ENCODE peak calls at places on chromosomes 12 and 14, in five cellular contexts. L is aorta, N is SK-N-SH, J is lower lobe of right lung, Z is left lung. W is an unnamed sample.

GRCh38 chr12:58453306-58453705 is 467.0 kb downstream of the LRIG3 start:
- DNase-seq in L (no peak), Z (no peak), J (no peak), N (no peak), W (no peak)

GRCh38 chr14:77124345-77125274 is 17.0 kb downstream of the ZDHHC22 start:
- DNase-seq in Z (peak), J (peak), N (peak), L (peak), W (no peak)

GRCh38 chr14:23881292-23881691 is 72.3 kb upstream of the DHRS4 start:
- DNase-seq in J (no peak), L (no peak), N (no peak), Z (no peak), W (no peak)

GRCh38 chr14:104195854-104196253 is 57.5 kb downstream of the KIF26A start:
- DNase-seq in Z (peak), N (no peak), J (no peak), L (no peak), W (no peak)

GRCh38 chr14:32709072-32709471 is 229.6 kb upstream of the NPAS3 start:
- DNase-seq in N (no peak), Z (no peak), J (no peak), L (no peak), W (no peak)

GRCh38 chr12:69527506-69528272 is 57.5 kb downstream of the FRS2 start:
- DNase-seq in Z (no peak), L (no peak), J (no peak), N (no peak), W (no peak)

GRCh38 chr14:75306917-75307699 is 28.5 kb downstream of the FOS start:
- DNase-seq in L (no peak), J (no peak), Z (no peak), N (peak), W (no peak)

GRCh38 chr14:52618602-52619001 is 66.0 kb downstream of the GPR137C start:
- DNase-seq in L (no peak), Z (no peak), J (no peak), N (no peak), W (no peak)

GRCh38 chr14:103317251-103317650 is 16.8 kb upstream of the EIF5 start:
- DNase-seq in L (no peak), J (no peak), Z (no peak), N (no peak), W (peak)

GRCh38 chr12:107762874-107763273 is 1.9 kb upstream of the PRDM4 start:
- DNase-seq in Z (no peak), N (no peak), J (no peak), L (no peak), W (no peak)

GRCh38 chr12:47905313-47905730 is 528 bp upstream of the VDR start:
- DNase-seq in L (peak), Z (peak), J (peak), N (peak), W (peak)

GRCh38 chr14:80202888-80203562 is 8.3 kb downstream of the DIO2 start:
- DNase-seq in Z (peak), L (no peak), J (no peak), N (peak), W (peak)

GRCh38 chr14:89661392-89661791 is 244.4 kb upstream of the FOXN3 start:
- DNase-seq in J (no peak), L (no peak), Z (no peak), N (no peak), W (no peak)

GRCh38 chr12:6771091-6771495 is 1.2 kb upstream of the LAG3 start:
- DNase-seq in Z (no peak), N (no peak), J (no peak), L (no peak), W (no peak)

GRCh38 chr14:93173943-93174395 is 10.7 kb downstream of the MOAP1 start:
- DNase-seq in N (peak), Z (peak), J (no peak), L (no peak), W (peak)

GRCh38 chr14:34843011-34843554 is 32.1 kb downstream of the BAZ1A start:
- DNase-seq in Z (no peak), N (peak), J (no peak), L (no peak), W (peak)

GRCh38 chr12:89829434-89829975 is 120.9 kb upstream of the ATP2B1 start:
- DNase-seq in J (no peak), L (no peak), N (no peak), Z (no peak), W (no peak)

GRCh38 chr14:28766505-28767238 is at the start of gene FOXG1:
- DNase-seq in N (peak), Z (no peak), L (no peak), J (peak), W (no peak)

GRCh38 chr14:69924181-69924580 is 45.0 kb downstream of the SMOC1 start:
- DNase-seq in J (no peak), L (no peak), Z (no peak), N (no peak), W (no peak)

GRCh38 chr12:75374971-75375370 is 15.9 kb upstream of the GLIPR1L2 start:
- DNase-seq in N (no peak), L (no peak), Z (no peak), J (no peak), W (no peak)

GRCh38 chr14:64993263-64993662 is 6.6 kb downstream of the FNTB start:
- DNase-seq in N (no peak), L (no peak), Z (no peak), J (no peak), W (no peak)

GRCh38 chr14:95536036-95536577 is 1.3 kb downstream of the GLRX5 start:
- DNase-seq in Z (no peak), L (no peak), J (no peak), N (no peak), W (no peak)

GRCh38 chr12:10031771-10032175 is 1.3 kb downstream of the CLEC9A start:
- DNase-seq in N (no peak), Z (no peak), L (no peak), J (no peak), W (no peak)

GRCh38 chr12:47813491-47814196 is 6.1 kb downstream of the HDAC7 start:
- DNase-seq in J (no peak), Z (no peak), L (no peak), N (no peak), W (no peak)

GRCh38 chr14:59098377-59098776 is 90.1 kb upstream of the DAAM1 start:
- DNase-seq in J (no peak), L (no peak), Z (no peak), N (no peak), W (peak)

GRCh38 chr12:51071663-51072062 is 11.7 kb downstream of the CSRNP2 start:
- DNase-seq in N (no peak), Z (no peak), J (no peak), L (no peak), W (no peak)

GRCh38 chr14:97413991-97414717 is 617.0 kb downstream of the VRK1 start:
- DNase-seq in N (no peak), L (no peak), J (no peak), Z (no peak), W (no peak)

GRCh38 chr14:30193791-30194407 is 266.3 kb upstream of the PRKD1 start:
- DNase-seq in Z (no peak), N (no peak), J (no peak), L (no peak), W (no peak)

GRCh38 chr12:3259976-3260375 is 182.8 kb downstream of the TSPAN9 start:
- DNase-seq in Z (peak), L (no peak), N (no peak), J (no peak), W (no peak)

GRCh38 chr12:95674631-95675030 is 115.9 kb downstream of the NTN4 start:
- DNase-seq in L (no peak), J (no peak), Z (no peak), N (peak), W (no peak)

GRCh38 chr14:22419620-22420019 is 169.4 kb downstream of the DAD1 start:
- DNase-seq in L (no peak), N (no peak), Z (peak), J (no peak), W (no peak)

GRCh38 chr14:65832431-65833253 is 420.1 kb downstream of the FUT8 start:
- DNase-seq in Z (no peak), L (no peak), N (peak), J (no peak), W (no peak)

GRCh38 chr14:105478624-105479305 is 4.1 kb downstream of the CRIP2 start:
- DNase-seq in L (no peak), N (no peak), Z (no peak), J (no peak), W (no peak)

GRCh38 chr14:31402764-31403163 is 17.6 kb downstream of the HEATR5A start:
- DNase-seq in J (no peak), Z (no peak), L (no peak), N (no peak), W (no peak)

GRCh38 chr14:104677506-104678332 is 11.7 kb upstream of the INF2 start:
- DNase-seq in L (peak), J (peak), N (no peak), Z (peak), W (no peak)

GRCh38 chr12:101738920-101739665 is at the start of gene SYCP3:
- DNase-seq in Z (peak), N (peak), J (no peak), L (peak), W (no peak)

GRCh38 chr12:108643941-108644742 is 10.4 kb upstream of the SELPLG start:
- DNase-seq in Z (no peak), J (peak), N (no peak), L (peak), W (no peak)

GRCh38 chr14:103529383-103530365 is 678 bp downstream of the TRMT61A start:
- DNase-seq in L (no peak), J (no peak), Z (no peak), N (no peak), W (no peak)

GRCh38 chr12:29133141-29133540 is 15.9 kb upstream of the FAR2 start:
- DNase-seq in J (no peak), L (no peak), Z (no peak), N (no peak), W (no peak)

GRCh38 chr12:122352394-122352793 is 70.1 kb downstream of the CLIP1 start:
- DNase-seq in Z (no peak), N (no peak), J (no peak), L (no peak), W (no peak)

DNA sequence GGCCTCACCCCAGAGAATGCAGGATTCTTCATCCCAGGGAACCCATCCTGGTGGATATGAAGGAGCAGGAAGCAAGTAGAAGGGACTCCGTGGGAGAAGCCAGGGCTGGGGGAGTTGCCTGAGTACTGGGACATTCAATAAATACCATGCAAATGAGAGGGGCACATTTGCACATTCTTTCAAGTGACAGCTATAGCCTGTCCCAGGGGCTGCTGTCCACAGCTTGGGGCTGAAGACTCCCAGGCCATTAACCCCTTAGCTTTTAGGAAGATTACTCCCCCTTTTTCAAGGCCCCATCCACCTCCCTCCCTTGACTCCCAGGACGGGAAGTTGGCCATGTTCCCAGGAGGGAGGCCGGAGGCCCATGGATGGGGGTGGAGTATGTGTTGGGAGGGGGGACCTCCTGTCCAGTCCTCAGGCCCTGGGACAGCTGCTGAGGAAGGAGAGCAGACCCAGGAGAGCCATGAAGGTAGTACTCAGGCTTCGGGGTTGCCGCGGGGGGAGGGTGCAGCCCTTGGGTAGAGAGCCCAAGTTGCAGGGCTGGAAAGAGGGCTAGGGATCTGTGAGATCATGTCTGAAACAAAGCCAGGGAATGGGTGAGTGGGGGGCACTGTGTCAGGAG is 974 bp upstream of the TNS2 start:
- DNase-seq in L (peak), Z (no peak), N (peak), J (no peak), W (peak)
- H3K4me3 ChIP-seq in L (peak), Z (peak), N (peak), J (peak), W (peak)

GRCh38 chr12:66169221-66170170 is at the start of gene TMBIM4:
- DNase-seq in L (peak), J (peak), N (peak), Z (peak), W (peak)

GRCh38 chr12:66165141-66165540 is 4.7 kb downstream of the TMBIM4 start:
- DNase-seq in J (no peak), L (no peak), Z (no peak), N (no peak), W (no peak)

GRCh38 chr12:66168410-66168809 is 1.4 kb downstream of the TMBIM4 start:
- DNase-seq in J (no peak), N (no peak), L (no peak), Z (no peak), W (no peak)

GRCh38 chr12:66166561-66166960 is 3.2 kb downstream of the TMBIM4 start:
- DNase-seq in J (no peak), L (no peak), Z (no peak), N (no peak), W (no peak)

DNA sequence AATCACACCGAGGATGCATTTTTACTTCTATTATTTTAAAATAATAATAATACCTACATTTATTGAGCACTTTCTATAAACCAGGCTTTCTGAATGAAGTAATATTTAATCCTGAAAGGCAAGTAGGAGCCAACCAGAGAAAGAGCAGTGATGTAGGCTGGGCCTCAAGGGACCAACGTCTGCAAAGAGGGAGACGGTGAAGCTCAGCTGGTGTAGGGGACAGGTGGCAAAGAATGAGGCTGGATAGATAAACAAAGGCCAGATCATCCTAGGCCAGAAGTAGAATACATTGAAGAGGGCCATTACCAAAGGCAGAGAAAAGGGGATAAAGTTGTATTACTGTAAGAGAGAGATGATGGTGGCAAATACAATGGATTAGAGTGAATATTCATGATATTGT is 810 bp upstream of the TMBIM4 start:
- DNase-seq in N (no peak), L (no peak), J (no peak), Z (no peak), W (no peak)
- H3K4me3 ChIP-seq in N (peak), L (no peak), J (peak), Z (peak), W (no peak)

GRCh38 chr12:56078931-56079728 is 835 bp upstream of the ERBB3 start:
- DNase-seq in J (peak), Z (peak), N (peak), L (peak), W (peak)

GRCh38 chr12:56079729-56080555 is at the start of gene ERBB3:
- DNase-seq in L (peak), J (peak), Z (peak), N (peak), W (peak)

GRCh38 chr12:56081393-56082347 is 1.7 kb downstream of the ERBB3 start:
- DNase-seq in J (no peak), L (no peak), N (no peak), Z (no peak), W (no peak)

GRCh38 chr12:56080556-56081138 is 682 bp downstream of the ERBB3 start:
- DNase-seq in Z (no peak), J (peak), N (no peak), L (no peak), W (no peak)

GRCh38 chr12:56078427-56078826 is 1.5 kb upstream of the ERBB3 start:
- DNase-seq in N (no peak), Z (no peak), J (no peak), L (no peak), W (no peak)
- H3K4me3 ChIP-seq in N (no peak), Z (no peak), J (no peak), L (no peak), W (peak)

DNA sequence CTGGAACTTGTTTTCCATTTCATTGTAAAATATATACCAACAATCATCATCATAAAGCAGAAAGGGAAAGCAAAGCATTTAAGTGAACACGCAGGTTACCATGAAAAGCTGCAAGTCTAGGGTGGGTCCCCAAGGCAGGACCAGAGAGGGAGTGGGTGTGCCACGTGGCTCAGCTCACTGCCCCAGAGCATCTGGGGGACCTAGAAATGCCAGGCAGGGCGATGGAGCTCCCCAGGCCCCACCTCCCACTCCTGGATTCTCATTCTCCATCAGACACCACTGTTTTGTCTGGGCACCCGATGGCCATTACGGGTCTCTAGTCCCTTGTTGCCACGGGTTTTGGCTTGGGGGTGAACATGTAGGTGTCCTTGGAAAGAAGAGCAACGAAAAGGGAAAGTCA is 34.7 kb downstream of the BCL11B start:
- DNase-seq in N (no peak), J (peak), L (no peak), Z (no peak), W (no peak)
- H3K4me3 ChIP-seq in N (no peak), J (no peak), L (no peak), Z (no peak), W (no peak)

DNA sequence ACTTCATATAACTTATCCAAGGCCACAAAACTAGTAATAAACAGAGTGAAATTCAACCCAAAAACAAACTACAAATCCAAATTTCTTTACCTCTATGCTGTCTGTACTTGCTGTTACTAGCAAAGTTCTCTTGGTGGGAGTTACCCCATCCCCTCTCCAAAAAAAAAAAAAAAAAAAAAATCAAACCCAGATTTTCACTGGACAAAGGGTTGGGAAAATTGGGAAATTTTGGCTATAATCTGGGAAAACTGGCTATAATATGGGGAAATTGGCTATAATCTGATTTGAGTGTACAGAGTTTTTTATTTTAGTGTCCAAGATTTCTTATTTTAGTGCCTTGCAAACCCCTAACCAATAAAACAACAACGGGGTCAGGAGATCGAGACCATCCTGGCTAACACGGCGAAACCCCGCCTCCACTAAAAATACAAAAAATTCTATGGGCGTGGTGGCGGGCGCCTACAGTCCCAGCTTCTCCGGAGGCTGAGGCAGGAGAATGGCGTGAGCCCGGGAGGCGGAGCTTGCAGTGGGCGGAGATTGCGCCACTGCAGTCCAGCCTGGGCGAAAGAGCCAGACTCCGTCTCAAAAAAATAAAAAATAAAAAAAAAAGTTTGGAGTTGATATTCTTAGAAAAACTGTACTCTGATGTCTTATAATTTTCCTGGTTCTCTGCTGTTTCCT is 148.4 kb downstream of the CHST11 start:
- DNase-seq in J (peak), N (no peak), L (peak), Z (peak), W (no peak)
- H3K4me3 ChIP-seq in J (no peak), N (no peak), L (no peak), Z (no peak), W (no peak)

GRCh38 chr12:32446306-32447119 is 47.2 kb downstream of the FGD4 start:
- DNase-seq in L (no peak), N (no peak), Z (no peak), J (no peak), W (no peak)
- H3K4me3 ChIP-seq in L (no peak), N (no peak), Z (no peak), J (no peak), W (no peak)

GRCh38 chr12:116659771-116660481 is 77.9 kb downstream of the SPRING1 start:
- DNase-seq in N (peak), L (peak), J (no peak), Z (no peak), W (no peak)

GRCh38 chr12:116665666-116666304 is 72.1 kb downstream of the SPRING1 start:
- DNase-seq in L (no peak), Z (no peak), N (no peak), J (no peak), W (no peak)

GRCh38 chr12:116661341-116661740 is 76.5 kb downstream of the SPRING1 start:
- DNase-seq in N (no peak), J (no peak), L (no peak), Z (no peak), W (no peak)

GRCh38 chr12:116666305-116666673 is 71.6 kb downstream of the SPRING1 start:
- DNase-seq in N (no peak), J (no peak), Z (no peak), L (no peak), W (no peak)

GRCh38 chr12:116662612-116663144 is 75.2 kb downstream of the SPRING1 start:
- DNase-seq in J (no peak), L (no peak), N (peak), Z (no peak), W (no peak)
- H3K4me3 ChIP-seq in J (no peak), L (no peak), N (no peak), Z (no peak), W (no peak)

GRCh38 chr14:61705017-61705416 is 9.7 kb downstream of the HIF1A start:
- DNase-seq in N (no peak), J (no peak), L (no peak), Z (no peak), W (no peak)

GRCh38 chr14:61701946-61702345 is 6.6 kb downstream of the HIF1A start:
- DNase-seq in L (no peak), N (no peak), J (no peak), Z (no peak), W (no peak)

GRCh38 chr14:61704554-61704953 is 9.2 kb downstream of the HIF1A start:
- DNase-seq in J (no peak), L (no peak), Z (no peak), N (no peak), W (no peak)

GRCh38 chr14:61706096-61706690 is 10.9 kb downstream of the HIF1A start:
- DNase-seq in J (no peak), N (no peak), L (no peak), Z (no peak), W (no peak)

GRCh38 chr14:61703342-61704129 is 8.2 kb downstream of the HIF1A start:
- DNase-seq in J (no peak), Z (no peak), N (no peak), L (no peak), W (no peak)
- H3K4me3 ChIP-seq in J (no peak), Z (no peak), N (no peak), L (no peak), W (peak)

GRCh38 chr12:54368016-54368708 is 3.9 kb upstream of the GPR84 start:
- DNase-seq in J (no peak), N (no peak), Z (no peak), L (no peak), W (no peak)
- H3K4me3 ChIP-seq in J (peak), N (no peak), Z (no peak), L (no peak), W (no peak)